ENCODE peak calls at places on chromosomes 16 and 17, in four cellular contexts. K, J, C and V are unnamed samples.

GRCh38 chr17:17420561-17421269 is 56.1 kb upstream of the MED9 start:
- DNase-seq in C (no peak), J (no peak), K (no peak), V (no peak)

GRCh38 chr16:47984669-47985068 is 171.1 kb downstream of the ABCC12 start:
- DNase-seq in C (no peak), J (no peak), K (no peak), V (no peak)

GRCh38 chr17:49515196-49515770 is 20.2 kb downstream of the NGFR start:
- DNase-seq in C (no peak), J (peak; percentile 78), K (no peak), V (no peak)

GRCh38 chr16:19384656-19385055 is 33.0 kb upstream of the TMC5 start:
- DNase-seq in J (no peak), C (no peak), K (no peak), V (no peak)

GRCh38 chr17:74663566-74663965 is 40.0 kb upstream of the CD300E start:
- DNase-seq in J (no peak), K (no peak), C (no peak), V (no peak)

GRCh38 chr17:28975031-28975430 is 23.7 kb upstream of the PHF12 start:
- DNase-seq in J (no peak), K (no peak), C (no peak), V (no peak)

GRCh38 chr16:4415538-4416199 is 727 bp downstream of the CORO7 start:
- DNase-seq in K (peak; percentile 26), C (peak; percentile 36), J (peak; percentile 69), V (peak; percentile 46)

GRCh38 chr17:77209330-77209748 is 68.6 kb downstream of the SEC14L1 start:
- DNase-seq in K (no peak), C (no peak), J (no peak), V (no peak)

GRCh38 chr16:4414187-4414909 is 2.0 kb downstream of the CORO7 start:
- DNase-seq in C (peak; percentile 71), K (peak; percentile 73), J (no peak), V (peak; percentile 80)

GRCh38 chr16:12749076-12749475 is 54.6 kb downstream of the CPPED1 start:
- DNase-seq in C (no peak), J (no peak), K (no peak), V (no peak)

GRCh38 chr17:8940866-8941471 is 24.5 kb downstream of the PIK3R5 start:
- DNase-seq in K (no peak), J (no peak), C (peak; percentile 45), V (no peak)

GRCh38 chr16:23509441-23509754 is 896 bp downstream of the GGA2 start:
- DNase-seq in C (no peak), K (no peak), J (no peak), V (no peak)

GRCh38 chr17:28891201-28891600 is 6.3 kb downstream of the FLOT2 start:
- DNase-seq in K (no peak), J (no peak), C (no peak), V (no peak)

GRCh38 chr17:68288804-68289203 is 2.1 kb downstream of the SLC16A6 start:
- DNase-seq in J (no peak), C (no peak), K (no peak), V (no peak)

GRCh38 chr16:85570735-85571562 is 42.2 kb upstream of the GSE1 start:
- DNase-seq in K (no peak), J (no peak), C (no peak), V (no peak)

GRCh38 chr16:50991006-50991405 is 160.1 kb downstream of the SALL1 start:
- DNase-seq in K (no peak), J (no peak), C (no peak), V (no peak)

GRCh38 chr17:77320501-77321256 is 179.9 kb downstream of the SEC14L1 start:
- DNase-seq in C (no peak), J (no peak), K (no peak), V (no peak)

GRCh38 chr16:57938936-57939871 is 31.7 kb downstream of the CNGB1 start:
- DNase-seq in J (no peak), C (no peak), K (no peak), V (no peak)

GRCh38 chr17:76582660-76583059 is 3.0 kb downstream of the ST6GALNAC2 start:
- DNase-seq in J (no peak), K (no peak), C (no peak), V (no peak)